ENCODE peak calls at places on chromosomes 2 and 18, in eight cellular contexts. One of them, this sample, is unnamed.

GRCh38 chr18:43582120-43582519 is 304.8 kb upstream of the SYT4 start:
- DNase-seq in pancreas: no peak
- DNase-seq in upper lobe of right lung: no peak
- DNase-seq in Peyer's patch: no peak
- DNase-seq in body of pancreas: peak
- DNase-seq in prostate gland: no peak
- DNase-seq in uterus: no peak
- DNase-seq in stomach: peak
- DNase-seq in this sample: no peak

GRCh38 chr2:68281988-68282387 is 29.7 kb upstream of the PPP3R1 start:
- DNase-seq in stomach: no peak
- DNase-seq in body of pancreas: no peak
- DNase-seq in prostate gland: no peak
- DNase-seq in Peyer's patch: no peak
- DNase-seq in upper lobe of right lung: no peak
- DNase-seq in pancreas: no peak
- DNase-seq in uterus: no peak
- DNase-seq in this sample: no peak

GRCh38 chr2:146821836-146822316 is 1023.0 kb upstream of the ACVR2A start:
- DNase-seq in uterus: no peak
- DNase-seq in pancreas: no peak
- DNase-seq in upper lobe of right lung: no peak
- DNase-seq in stomach: no peak
- DNase-seq in Peyer's patch: no peak
- DNase-seq in body of pancreas: no peak
- DNase-seq in prostate gland: no peak
- DNase-seq in this sample: no peak

GRCh38 chr18:73168171-73168570 is 300.4 kb upstream of the NETO1 start:
- DNase-seq in stomach: no peak
- DNase-seq in pancreas: no peak
- DNase-seq in upper lobe of right lung: no peak
- DNase-seq in uterus: no peak
- DNase-seq in Peyer's patch: no peak
- DNase-seq in prostate gland: no peak
- DNase-seq in body of pancreas: no peak
- DNase-seq in this sample: no peak

GRCh38 chr2:10096641-10097040 is 16.4 kb upstream of the CYS1 start:
- DNase-seq in body of pancreas: no peak
- DNase-seq in pancreas: no peak
- DNase-seq in stomach: no peak
- DNase-seq in Peyer's patch: no peak
- DNase-seq in prostate gland: no peak
- DNase-seq in uterus: no peak
- DNase-seq in upper lobe of right lung: no peak
- DNase-seq in this sample: no peak

GRCh38 chr2:163641986-163642385 is 93.8 kb downstream of the FIGN start:
- DNase-seq in upper lobe of right lung: no peak
- DNase-seq in prostate gland: no peak
- DNase-seq in Peyer's patch: no peak
- DNase-seq in pancreas: no peak
- DNase-seq in uterus: no peak
- DNase-seq in body of pancreas: no peak
- DNase-seq in stomach: no peak
- DNase-seq in this sample: no peak

GRCh38 chr2:98468621-98469236 is 24.1 kb downstream of the INPP4A start:
- DNase-seq in uterus: no peak
- DNase-seq in stomach: no peak
- DNase-seq in body of pancreas: no peak
- DNase-seq in Peyer's patch: no peak
- DNase-seq in prostate gland: no peak
- DNase-seq in pancreas: no peak
- DNase-seq in upper lobe of right lung: no peak
- DNase-seq in this sample: no peak

GRCh38 chr2:239625913-239626734 is 225.3 kb upstream of the HDAC4 start:
- DNase-seq in pancreas: no peak
- DNase-seq in upper lobe of right lung: no peak
- DNase-seq in uterus: no peak
- DNase-seq in Peyer's patch: peak
- DNase-seq in stomach: no peak
- DNase-seq in body of pancreas: no peak
- DNase-seq in prostate gland: no peak
- DNase-seq in this sample: no peak

GRCh38 chr2:52192656-52193055 is 1160.7 kb upstream of the NRXN1 start:
- DNase-seq in Peyer's patch: no peak
- DNase-seq in upper lobe of right lung: no peak
- DNase-seq in body of pancreas: no peak
- DNase-seq in uterus: no peak
- DNase-seq in pancreas: no peak
- DNase-seq in prostate gland: no peak
- DNase-seq in stomach: no peak
- DNase-seq in this sample: no peak

GRCh38 chr2:200408428-200409311 is 101.2 kb downstream of the KCTD18 start:
- DNase-seq in Peyer's patch: no peak
- DNase-seq in pancreas: no peak
- DNase-seq in prostate gland: no peak
- DNase-seq in uterus: no peak
- DNase-seq in stomach: peak
- DNase-seq in body of pancreas: no peak
- DNase-seq in upper lobe of right lung: no peak
- DNase-seq in this sample: no peak

GRCh38 chr18:7730682-7731081 is 163.6 kb downstream of the PTPRM start:
- DNase-seq in stomach: no peak
- DNase-seq in prostate gland: no peak
- DNase-seq in uterus: no peak
- DNase-seq in upper lobe of right lung: no peak
- DNase-seq in pancreas: no peak
- DNase-seq in body of pancreas: no peak
- DNase-seq in Peyer's patch: no peak
- DNase-seq in this sample: no peak

GRCh38 chr2:56185582-56186046 is 1.8 kb downstream of the CCDC85A start:
- DNase-seq in body of pancreas: peak
- DNase-seq in stomach: no peak
- DNase-seq in pancreas: no peak
- DNase-seq in uterus: peak
- DNase-seq in prostate gland: peak
- DNase-seq in Peyer's patch: no peak
- DNase-seq in upper lobe of right lung: peak
- DNase-seq in this sample: no peak

GRCh38 chr2:221635949-221636348 is 63.8 kb upstream of the EPHA4 start:
- DNase-seq in stomach: no peak
- DNase-seq in body of pancreas: peak
- DNase-seq in pancreas: peak
- DNase-seq in Peyer's patch: no peak
- DNase-seq in uterus: no peak
- DNase-seq in prostate gland: no peak
- DNase-seq in upper lobe of right lung: no peak
- DNase-seq in this sample: no peak

GRCh38 chr2:124382067-124382618 is 357.1 kb downstream of the CNTNAP5 start:
- DNase-seq in Peyer's patch: no peak
- DNase-seq in pancreas: no peak
- DNase-seq in upper lobe of right lung: no peak
- DNase-seq in uterus: no peak
- DNase-seq in body of pancreas: no peak
- DNase-seq in prostate gland: no peak
- DNase-seq in stomach: no peak
- DNase-seq in this sample: no peak

GRCh38 chr2:54618646-54619565 is 104.6 kb upstream of the EML6 start:
- DNase-seq in Peyer's patch: no peak
- DNase-seq in prostate gland: no peak
- DNase-seq in upper lobe of right lung: no peak
- DNase-seq in uterus: no peak
- DNase-seq in stomach: peak
- DNase-seq in pancreas: no peak
- DNase-seq in body of pancreas: peak
- DNase-seq in this sample: peak

GRCh38 chr2:239269959-239270358 is 130.9 kb downstream of the HDAC4 start:
- DNase-seq in prostate gland: no peak
- DNase-seq in Peyer's patch: no peak
- DNase-seq in uterus: peak
- DNase-seq in pancreas: no peak
- DNase-seq in body of pancreas: no peak
- DNase-seq in upper lobe of right lung: no peak
- DNase-seq in stomach: peak
- DNase-seq in this sample: no peak

GRCh38 chr18:52237551-52237950 is 102.4 kb upstream of the DCC start:
- DNase-seq in Peyer's patch: no peak
- DNase-seq in uterus: no peak
- DNase-seq in pancreas: no peak
- DNase-seq in stomach: no peak
- DNase-seq in body of pancreas: no peak
- DNase-seq in upper lobe of right lung: no peak
- DNase-seq in prostate gland: no peak
- DNase-seq in this sample: no peak

GRCh38 chr2:170282851-170283250 is 104.9 kb downstream of the MYO3B start:
- DNase-seq in stomach: no peak
- DNase-seq in Peyer's patch: no peak
- DNase-seq in pancreas: no peak
- DNase-seq in upper lobe of right lung: no peak
- DNase-seq in prostate gland: no peak
- DNase-seq in uterus: no peak
- DNase-seq in body of pancreas: no peak
- DNase-seq in this sample: no peak

GRCh38 chr2:120887844-120888243 is 152.2 kb downstream of the GLI2 start:
- DNase-seq in prostate gland: peak
- DNase-seq in Peyer's patch: no peak
- DNase-seq in pancreas: no peak
- DNase-seq in stomach: peak
- DNase-seq in upper lobe of right lung: no peak
- DNase-seq in uterus: no peak
- DNase-seq in body of pancreas: peak
- DNase-seq in this sample: no peak
- H3K27ac ChIP-seq in prostate gland: no peak
- H3K27ac ChIP-seq in Peyer's patch: no peak
- H3K27ac ChIP-seq in pancreas: no peak
- H3K27ac ChIP-seq in stomach: no peak
- H3K27ac ChIP-seq in upper lobe of right lung: no peak
- H3K27ac ChIP-seq in uterus: no peak
- H3K27ac ChIP-seq in body of pancreas: no peak
- H3K27ac ChIP-seq in this sample: no peak

GRCh38 chr18:76353500-76353899 is 141.5 kb downstream of the ZNF516 start:
- DNase-seq in prostate gland: no peak
- DNase-seq in uterus: no peak
- DNase-seq in stomach: no peak
- DNase-seq in pancreas: no peak
- DNase-seq in Peyer's patch: no peak
- DNase-seq in body of pancreas: no peak
- DNase-seq in upper lobe of right lung: no peak
- DNase-seq in this sample: no peak

GRCh38 chr18:76350134-76351025 is 144.7 kb downstream of the ZNF516 start:
- DNase-seq in stomach: no peak
- DNase-seq in body of pancreas: no peak
- DNase-seq in prostate gland: no peak
- DNase-seq in pancreas: no peak
- DNase-seq in uterus: peak
- DNase-seq in upper lobe of right lung: peak
- DNase-seq in Peyer's patch: no peak
- DNase-seq in this sample: no peak

GRCh38 chr18:76353046-76353445 is 142.0 kb downstream of the ZNF516 start:
- DNase-seq in upper lobe of right lung: no peak
- DNase-seq in uterus: no peak
- DNase-seq in prostate gland: no peak
- DNase-seq in stomach: no peak
- DNase-seq in Peyer's patch: no peak
- DNase-seq in body of pancreas: no peak
- DNase-seq in pancreas: no peak
- DNase-seq in this sample: no peak

GRCh38 chr18:76354348-76354747 is 140.7 kb downstream of the ZNF516 start:
- DNase-seq in upper lobe of right lung: no peak
- DNase-seq in body of pancreas: no peak
- DNase-seq in uterus: peak
- DNase-seq in stomach: no peak
- DNase-seq in prostate gland: no peak
- DNase-seq in pancreas: no peak
- DNase-seq in Peyer's patch: no peak
- DNase-seq in this sample: no peak

GRCh38 chr18:76351961-76352581 is 143.0 kb downstream of the ZNF516 start:
- DNase-seq in Peyer's patch: no peak
- DNase-seq in body of pancreas: peak
- DNase-seq in uterus: peak
- DNase-seq in pancreas: peak
- DNase-seq in upper lobe of right lung: peak
- DNase-seq in prostate gland: peak
- DNase-seq in stomach: no peak
- DNase-seq in this sample: no peak
- H3K4me3 ChIP-seq in Peyer's patch: no peak
- H3K4me3 ChIP-seq in body of pancreas: no peak
- H3K4me3 ChIP-seq in uterus: peak
- H3K4me3 ChIP-seq in pancreas: no peak
- H3K4me3 ChIP-seq in upper lobe of right lung: peak
- H3K4me3 ChIP-seq in prostate gland: peak
- H3K4me3 ChIP-seq in stomach: peak
- H3K4me3 ChIP-seq in this sample: no peak

GRCh38 chr2:75522543-75523312 is 38.0 kb downstream of the EVA1A start:
- DNase-seq in Peyer's patch: no peak
- DNase-seq in uterus: peak
- DNase-seq in pancreas: no peak
- DNase-seq in upper lobe of right lung: no peak
- DNase-seq in prostate gland: no peak
- DNase-seq in body of pancreas: no peak
- DNase-seq in stomach: no peak
- DNase-seq in this sample: no peak
- TF ChIP-seq CTCF in Peyer's patch: no peak
- TF ChIP-seq CTCF in uterus: no peak
- TF ChIP-seq CTCF in pancreas: no peak
- TF ChIP-seq CTCF in upper lobe of right lung: no peak
- TF ChIP-seq CTCF in prostate gland: no peak
- TF ChIP-seq CTCF in body of pancreas: no peak
- TF ChIP-seq CTCF in stomach: no peak
- TF ChIP-seq CTCF in this sample: no peak

GRCh38 chr2:112836695-112837117 is at the start of gene IL1B:
- DNase-seq in upper lobe of right lung: no peak
- DNase-seq in prostate gland: no peak
- DNase-seq in body of pancreas: no peak
- DNase-seq in pancreas: no peak
- DNase-seq in Peyer's patch: no peak
- DNase-seq in stomach: no peak
- DNase-seq in uterus: no peak
- DNase-seq in this sample: no peak
- H3K27ac ChIP-seq in upper lobe of right lung: no peak
- H3K27ac ChIP-seq in prostate gland: no peak
- H3K27ac ChIP-seq in body of pancreas: no peak
- H3K27ac ChIP-seq in pancreas: no peak
- H3K27ac ChIP-seq in Peyer's patch: no peak
- H3K27ac ChIP-seq in stomach: no peak
- H3K27ac ChIP-seq in uterus: no peak
- H3K27ac ChIP-seq in this sample: no peak